ENCODE peak calls at places on chromosome 15, in seven cellular contexts. One of them, this sample, is unnamed.

GRCh38 chr15:71168163-71168832 is 53.0 kb downstream of the THSD4 start:
- DNase-seq in H9: no peak
- DNase-seq in mesendoderm: no peak
- DNase-seq in H1: no peak
- DNase-seq in mesenchymal stem cell: no peak
- DNase-seq in neuronal stem cell: no peak
- DNase-seq in IMR-90: no peak
- DNase-seq in this sample: no peak

GRCh38 chr15:74800559-74801094 is 12.0 kb upstream of the LMAN1L start:
- DNase-seq in mesendoderm: no peak
- DNase-seq in mesenchymal stem cell: no peak
- DNase-seq in H1: no peak
- DNase-seq in H9: no peak
- DNase-seq in neuronal stem cell: no peak
- DNase-seq in IMR-90: no peak
- DNase-seq in this sample: no peak

GRCh38 chr15:48475600-48476395 is 144.6 kb downstream of the DUT start:
- DNase-seq in H9: no peak
- DNase-seq in IMR-90: no peak
- DNase-seq in neuronal stem cell: no peak
- DNase-seq in H1: no peak
- DNase-seq in mesenchymal stem cell: no peak
- DNase-seq in mesendoderm: peak
- DNase-seq in this sample: peak

GRCh38 chr15:45391746-45392711 is 13.7 kb upstream of the GATM start:
- DNase-seq in H9: no peak
- DNase-seq in IMR-90: no peak
- DNase-seq in H1: no peak
- DNase-seq in mesendoderm: no peak
- DNase-seq in neuronal stem cell: no peak
- DNase-seq in mesenchymal stem cell: no peak
- DNase-seq in this sample: peak

GRCh38 chr15:51269496-51269895 is 68.9 kb downstream of the CYP19A1 start:
- DNase-seq in neuronal stem cell: no peak
- DNase-seq in H1: no peak
- DNase-seq in mesendoderm: no peak
- DNase-seq in IMR-90: no peak
- DNase-seq in H9: no peak
- DNase-seq in mesenchymal stem cell: no peak
- DNase-seq in this sample: peak

GRCh38 chr15:64521726-64522164 is 61.4 kb downstream of the ZNF609 start:
- DNase-seq in mesenchymal stem cell: peak
- DNase-seq in H9: peak
- DNase-seq in mesendoderm: peak
- DNase-seq in IMR-90: peak
- DNase-seq in H1: no peak
- DNase-seq in neuronal stem cell: peak
- DNase-seq in this sample: peak

GRCh38 chr15:60511351-60512157 is 32.6 kb upstream of the ICE2 start:
- DNase-seq in mesendoderm: no peak
- DNase-seq in neuronal stem cell: no peak
- DNase-seq in IMR-90: peak
- DNase-seq in mesenchymal stem cell: no peak
- DNase-seq in H1: no peak
- DNase-seq in H9: no peak
- DNase-seq in this sample: no peak

GRCh38 chr15:52093539-52094502 is 18.8 kb downstream of the BCL2L10 start:
- DNase-seq in neuronal stem cell: no peak
- DNase-seq in H9: no peak
- DNase-seq in mesendoderm: no peak
- DNase-seq in H1: no peak
- DNase-seq in mesenchymal stem cell: peak
- DNase-seq in IMR-90: peak
- DNase-seq in this sample: no peak

GRCh38 chr15:62498711-62499110 is 333.6 kb upstream of the C2CD4B start:
- DNase-seq in H9: no peak
- DNase-seq in mesendoderm: no peak
- DNase-seq in IMR-90: no peak
- DNase-seq in H1: no peak
- DNase-seq in mesenchymal stem cell: no peak
- DNase-seq in neuronal stem cell: no peak
- DNase-seq in this sample: no peak

GRCh38 chr15:60529332-60529731 is 50.4 kb upstream of the ICE2 start:
- DNase-seq in mesenchymal stem cell: no peak
- DNase-seq in H9: no peak
- DNase-seq in IMR-90: no peak
- DNase-seq in H1: no peak
- DNase-seq in mesendoderm: no peak
- DNase-seq in neuronal stem cell: no peak
- DNase-seq in this sample: no peak

GRCh38 chr15:43215961-43216360 is 4.9 kb downstream of the EPB42 start:
- DNase-seq in H9: no peak
- DNase-seq in H1: no peak
- DNase-seq in neuronal stem cell: no peak
- DNase-seq in mesendoderm: no peak
- DNase-seq in mesenchymal stem cell: no peak
- DNase-seq in IMR-90: peak
- DNase-seq in this sample: peak

GRCh38 chr15:48897144-48897814 is 19.3 kb downstream of the EID1 start:
- DNase-seq in mesendoderm: peak
- DNase-seq in H9: no peak
- DNase-seq in mesenchymal stem cell: peak
- DNase-seq in IMR-90: peak
- DNase-seq in neuronal stem cell: no peak
- DNase-seq in H1: no peak
- DNase-seq in this sample: no peak

GRCh38 chr15:31070867-31071266 is 30.7 kb downstream of the TRPM1 start:
- DNase-seq in mesendoderm: no peak
- DNase-seq in mesenchymal stem cell: no peak
- DNase-seq in IMR-90: no peak
- DNase-seq in H9: no peak
- DNase-seq in neuronal stem cell: no peak
- DNase-seq in H1: peak
- DNase-seq in this sample: no peak

GRCh38 chr15:77564933-77565332 is 67.8 kb downstream of the LINGO1 start:
- DNase-seq in H1: no peak
- DNase-seq in mesenchymal stem cell: no peak
- DNase-seq in IMR-90: no peak
- DNase-seq in neuronal stem cell: no peak
- DNase-seq in mesendoderm: no peak
- DNase-seq in H9: no peak
- DNase-seq in this sample: no peak

GRCh38 chr15:29669823-29670222 is 152.4 kb downstream of the TJP1 start:
- DNase-seq in mesenchymal stem cell: peak
- DNase-seq in IMR-90: peak
- DNase-seq in neuronal stem cell: no peak
- DNase-seq in mesendoderm: no peak
- DNase-seq in H9: no peak
- DNase-seq in H1: no peak
- DNase-seq in this sample: peak

GRCh38 chr15:73078722-73079121 is 26.5 kb downstream of the NEO1 start:
- DNase-seq in H9: no peak
- DNase-seq in neuronal stem cell: no peak
- DNase-seq in mesenchymal stem cell: peak
- DNase-seq in IMR-90: peak
- DNase-seq in H1: no peak
- DNase-seq in mesendoderm: peak
- DNase-seq in this sample: peak

GRCh38 chr15:93024293-93024692 is 64.7 kb downstream of the RGMA start:
- DNase-seq in H1: no peak
- DNase-seq in H9: no peak
- DNase-seq in mesendoderm: no peak
- DNase-seq in IMR-90: no peak
- DNase-seq in neuronal stem cell: no peak
- DNase-seq in mesenchymal stem cell: no peak
- DNase-seq in this sample: no peak

GRCh38 chr15:52733696-52734255 is 54.6 kb upstream of the ATOSA start:
- DNase-seq in H9: no peak
- DNase-seq in neuronal stem cell: no peak
- DNase-seq in mesendoderm: no peak
- DNase-seq in mesenchymal stem cell: peak
- DNase-seq in IMR-90: no peak
- DNase-seq in H1: no peak
- DNase-seq in this sample: no peak

GRCh38 chr15:68055224-68055705 is 1.1 kb downstream of the PIAS1 start:
- DNase-seq in mesendoderm: peak
- DNase-seq in mesenchymal stem cell: peak
- DNase-seq in H9: no peak
- DNase-seq in H1: no peak
- DNase-seq in IMR-90: peak
- DNase-seq in neuronal stem cell: no peak
- DNase-seq in this sample: peak

GRCh38 chr15:100592898-100593297 is 9.1 kb downstream of the LINS1 start:
- DNase-seq in H1: no peak
- DNase-seq in mesendoderm: no peak
- DNase-seq in IMR-90: peak
- DNase-seq in mesenchymal stem cell: peak
- DNase-seq in neuronal stem cell: no peak
- DNase-seq in H9: no peak
- DNase-seq in this sample: no peak

GRCh38 chr15:78875107-78875914 is 2.6 kb downstream of the MORF4L1 start:
- DNase-seq in H1: no peak
- DNase-seq in mesendoderm: peak
- DNase-seq in mesenchymal stem cell: peak
- DNase-seq in IMR-90: peak
- DNase-seq in neuronal stem cell: no peak
- DNase-seq in H9: no peak
- DNase-seq in this sample: no peak

GRCh38 chr15:60462027-60462426 is 16.9 kb downstream of the ICE2 start:
- DNase-seq in neuronal stem cell: no peak
- DNase-seq in H1: no peak
- DNase-seq in IMR-90: peak
- DNase-seq in mesenchymal stem cell: no peak
- DNase-seq in mesendoderm: no peak
- DNase-seq in H9: no peak
- DNase-seq in this sample: no peak

GRCh38 chr15:35141743-35142356 is 56.8 kb upstream of the NANOGP8 start:
- DNase-seq in mesendoderm: no peak
- DNase-seq in neuronal stem cell: no peak
- DNase-seq in mesenchymal stem cell: peak
- DNase-seq in H1: no peak
- DNase-seq in IMR-90: peak
- DNase-seq in H9: no peak
- DNase-seq in this sample: no peak
- H3K18ac ChIP-seq in mesendoderm: no peak
- H3K18ac ChIP-seq in neuronal stem cell: no peak
- H3K18ac ChIP-seq in mesenchymal stem cell: no peak
- H3K18ac ChIP-seq in H1: no peak
- H3K18ac ChIP-seq in IMR-90: peak
- H3K18ac ChIP-seq in H9: no peak
- H3K18ac ChIP-seq in this sample: no peak

GRCh38 chr15:82992436-82992835 is 6.4 kb downstream of the RAMAC start:
- DNase-seq in mesenchymal stem cell: no peak
- DNase-seq in H1: no peak
- DNase-seq in H9: no peak
- DNase-seq in IMR-90: no peak
- DNase-seq in neuronal stem cell: no peak
- DNase-seq in mesendoderm: no peak
- DNase-seq in this sample: no peak

GRCh38 chr15:82999905-83000671 is 11.4 kb downstream of the C15orf40 start:
- DNase-seq in mesendoderm: peak
- DNase-seq in neuronal stem cell: peak
- DNase-seq in mesenchymal stem cell: peak
- DNase-seq in H9: no peak
- DNase-seq in H1: peak
- DNase-seq in IMR-90: peak
- DNase-seq in this sample: peak

GRCh38 chr15:82999426-82999825 is 12.0 kb downstream of the C15orf40 start:
- DNase-seq in neuronal stem cell: no peak
- DNase-seq in mesendoderm: no peak
- DNase-seq in H1: peak
- DNase-seq in H9: no peak
- DNase-seq in IMR-90: no peak
- DNase-seq in mesenchymal stem cell: no peak
- DNase-seq in this sample: no peak

GRCh38 chr15:82995938-82996337 is 9.9 kb downstream of the RAMAC start:
- DNase-seq in H1: no peak
- DNase-seq in mesendoderm: peak
- DNase-seq in H9: no peak
- DNase-seq in IMR-90: peak
- DNase-seq in mesenchymal stem cell: peak
- DNase-seq in neuronal stem cell: no peak
- DNase-seq in this sample: no peak

GRCh38 chr15:82995076-82995475 is 9.1 kb downstream of the RAMAC start:
- DNase-seq in H1: no peak
- DNase-seq in mesenchymal stem cell: no peak
- DNase-seq in H9: no peak
- DNase-seq in IMR-90: no peak
- DNase-seq in mesendoderm: no peak
- DNase-seq in neuronal stem cell: no peak
- DNase-seq in this sample: no peak
- H3K18ac ChIP-seq in H1: no peak
- H3K18ac ChIP-seq in mesenchymal stem cell: no peak
- H3K18ac ChIP-seq in H9: no peak
- H3K18ac ChIP-seq in IMR-90: no peak
- H3K18ac ChIP-seq in mesendoderm: no peak
- H3K18ac ChIP-seq in neuronal stem cell: no peak
- H3K18ac ChIP-seq in this sample: no peak

GRCh38 chr15:66489179-66489791 is 8.3 kb downstream of the SNAPC5 start:
- DNase-seq in neuronal stem cell: no peak
- DNase-seq in IMR-90: no peak
- DNase-seq in mesendoderm: no peak
- DNase-seq in mesenchymal stem cell: no peak
- DNase-seq in H9: no peak
- DNase-seq in H1: no peak
- DNase-seq in this sample: no peak
- H3K18ac ChIP-seq in neuronal stem cell: no peak
- H3K18ac ChIP-seq in IMR-90: no peak
- H3K18ac ChIP-seq in mesendoderm: no peak
- H3K18ac ChIP-seq in mesenchymal stem cell: no peak
- H3K18ac ChIP-seq in H9: no peak
- H3K18ac ChIP-seq in H1: no peak
- H3K18ac ChIP-seq in this sample: no peak

GRCh38 chr15:70090436-70091291 is 7.1 kb downstream of the TLE3 start:
- DNase-seq in mesenchymal stem cell: no peak
- DNase-seq in neuronal stem cell: no peak
- DNase-seq in H9: no peak
- DNase-seq in mesendoderm: peak
- DNase-seq in H1: no peak
- DNase-seq in IMR-90: no peak
- DNase-seq in this sample: no peak
- H3K18ac ChIP-seq in mesenchymal stem cell: no peak
- H3K18ac ChIP-seq in neuronal stem cell: no peak
- H3K18ac ChIP-seq in H9: no peak
- H3K18ac ChIP-seq in mesendoderm: no peak
- H3K18ac ChIP-seq in H1: no peak
- H3K18ac ChIP-seq in IMR-90: no peak
- H3K18ac ChIP-seq in this sample: no peak

GRCh38 chr15:89870688-89871288 is 23.0 kb downstream of the AP3S2 start:
- DNase-seq in IMR-90: no peak
- DNase-seq in H9: no peak
- DNase-seq in mesenchymal stem cell: no peak
- DNase-seq in H1: no peak
- DNase-seq in neuronal stem cell: no peak
- DNase-seq in mesendoderm: no peak
- DNase-seq in this sample: no peak
- H3K18ac ChIP-seq in IMR-90: no peak
- H3K18ac ChIP-seq in H9: no peak
- H3K18ac ChIP-seq in mesenchymal stem cell: no peak
- H3K18ac ChIP-seq in H1: no peak
- H3K18ac ChIP-seq in neuronal stem cell: no peak
- H3K18ac ChIP-seq in mesendoderm: no peak
- H3K18ac ChIP-seq in this sample: no peak